ENCODE peak calls at places on chromosome 18, in nine cellular contexts. I is colonic mucosa; W is KG1; Q is M059J; U is naive thymus-derived CD8-positive, alpha-beta T cell; X is stromal cell of bone marrow; Y is GM10248; V is activated naive CD8-positive, alpha-beta T cell treated with anti-CD3 and anti-CD28 coated beads, Interleukin-2, amount 50 U/mL, for 24 hours; D is T follicular helper cell. G is an unnamed sample.

GRCh38 chr18:55775972-55776371 is 188.0 kb upstream of the TCF4 start:
- DNase-seq in I (no peak), W (no peak), Q (no peak), U (no peak), X (no peak), Y (no peak), V (no peak), D (no peak), G (no peak)

GRCh38 chr18:70421471-70421870 is 132.6 kb downstream of the SOCS6 start:
- DNase-seq in I (no peak), W (no peak), Q (peak; percentile 84), U (no peak), X (no peak), Y (no peak), V (no peak), D (no peak), G (no peak)

GRCh38 chr18:45014047-45014501 is 333.4 kb downstream of the SETBP1 start:
- DNase-seq in I (no peak), W (no peak), Q (peak; percentile 92), U (no peak), X (peak; percentile 79), Y (no peak), V (no peak), D (no peak), G (no peak)

GRCh38 chr18:79554321-79554720 is 125.3 kb upstream of the CTDP1 start:
- DNase-seq in I (no peak), W (no peak), Q (no peak), U (no peak), X (no peak), Y (no peak), V (no peak), D (no peak), G (no peak)

GRCh38 chr18:35756506-35757117 is 175.1 kb downstream of the GALNT1 start:
- DNase-seq in I (peak; percentile 55), W (peak; percentile 44), Q (peak; percentile 52), U (peak; percentile 15), X (peak; percentile 34), Y (peak; percentile 69), V (peak; percentile 55), D (peak; percentile 21), G (peak; percentile 20)

GRCh38 chr18:28164772-28165483 is 12.0 kb downstream of the CDH2 start:
- DNase-seq in I (no peak), W (no peak), Q (peak; percentile 29), U (no peak), X (no peak), Y (no peak), V (no peak), D (no peak), G (no peak)

GRCh38 chr18:49321800-49322461 is 138.5 kb downstream of the DYM start:
- DNase-seq in I (no peak), W (no peak), Q (peak; percentile 64), U (no peak), X (peak; percentile 41), Y (no peak), V (no peak), D (no peak), G (no peak)

GRCh38 chr18:75114231-75114630 is 94.7 kb downstream of the PTGR3 start:
- DNase-seq in I (no peak), W (no peak), Q (no peak), U (no peak), X (no peak), Y (no peak), V (no peak), D (no peak), G (no peak)

GRCh38 chr18:44924750-44925534 is 244.3 kb downstream of the SETBP1 start:
- DNase-seq in I (no peak), W (no peak), Q (no peak), U (no peak), X (no peak), Y (no peak), V (no peak), D (no peak), G (no peak)

GRCh38 chr18:48663931-48664847 is 125.4 kb downstream of the CTIF start:
- DNase-seq in I (peak; percentile 80), W (peak; percentile 9), Q (peak; percentile 27), U (peak; percentile 22), X (no peak), Y (peak; percentile 79), V (peak; percentile 66), D (peak; percentile 28), G (peak; percentile 19)

GRCh38 chr18:77140439-77141109 is 8.0 kb upstream of the MBP start:
- DNase-seq in I (no peak), W (no peak), Q (no peak), U (no peak), X (no peak), Y (no peak), V (no peak), D (peak; percentile 40), G (peak; percentile 18)

GRCh38 chr18:9321709-9322108 is 12.9 kb upstream of the TWSG1 start:
- DNase-seq in I (no peak), W (no peak), Q (no peak), U (no peak), X (no peak), Y (no peak), V (no peak), D (no peak), G (no peak)

GRCh38 chr18:52426041-52426440 is 86.0 kb downstream of the DCC start:
- DNase-seq in I (no peak), W (no peak), Q (no peak), U (no peak), X (no peak), Y (no peak), V (no peak), D (no peak), G (no peak)

GRCh38 chr18:74558096-74558495 is 23.8 kb downstream of the CNDP1 start:
- DNase-seq in I (no peak), W (no peak), Q (no peak), U (no peak), X (no peak), Y (no peak), V (no peak), D (no peak), G (no peak)

GRCh38 chr18:48031011-48031480 is 100.6 kb upstream of the SMAD2 start:
- DNase-seq in I (peak; percentile 73), W (peak; percentile 2), Q (peak; percentile 66), U (no peak), X (no peak), Y (peak; percentile 44), V (no peak), D (no peak), G (no peak)

GRCh38 chr18:65835881-65836280 is 85.1 kb downstream of the CDH7 start:
- DNase-seq in I (no peak), W (no peak), Q (no peak), U (no peak), X (no peak), Y (no peak), V (no peak), D (no peak), G (no peak)

G was measured in stimulated activated naive CD4-positive, alpha-beta T cell treated with Interleukin-2 at 50 U/mL for 16 hours.